ENCODE peak calls at places on chromosomes 3 and 15, in six cellular contexts. One of them, this sample, is unnamed.

GRCh38 chr3:62366093-62366419 is 7.3 kb downstream of the FEZF2 start:
- DNase-seq in nephron progenitor cell: no peak
- DNase-seq in ELR: no peak
- DNase-seq in activated CD4-positive, CD25-positive, alpha-beta regulatory T cell: no peak
- DNase-seq in non-pigmented ciliary epithelial cell: no peak
- DNase-seq in NCI-H1436: no peak
- DNase-seq in this sample: no peak

GRCh38 chr3:7484636-7485035 is 623.7 kb downstream of the GRM7 start:
- DNase-seq in nephron progenitor cell: no peak
- DNase-seq in ELR: no peak
- DNase-seq in activated CD4-positive, CD25-positive, alpha-beta regulatory T cell: no peak
- DNase-seq in non-pigmented ciliary epithelial cell: no peak
- DNase-seq in NCI-H1436: no peak
- DNase-seq in this sample: no peak

GRCh38 chr3:136505676-136506075 is 246.5 kb downstream of the STAG1 start:
- DNase-seq in nephron progenitor cell: no peak
- DNase-seq in ELR: no peak
- DNase-seq in activated CD4-positive, CD25-positive, alpha-beta regulatory T cell: no peak
- DNase-seq in non-pigmented ciliary epithelial cell: no peak
- DNase-seq in NCI-H1436: no peak
- DNase-seq in this sample: no peak

GRCh38 chr3:98657429-98657828 is 64.0 kb upstream of the CPOX start:
- DNase-seq in nephron progenitor cell: peak; percentile 43
- DNase-seq in ELR: peak; percentile 15
- DNase-seq in activated CD4-positive, CD25-positive, alpha-beta regulatory T cell: no peak
- DNase-seq in non-pigmented ciliary epithelial cell: no peak
- DNase-seq in NCI-H1436: no peak
- DNase-seq in this sample: peak; percentile 80

GRCh38 chr3:157700405-157700804 is 197.2 kb upstream of the VEPH1 start:
- DNase-seq in nephron progenitor cell: no peak
- DNase-seq in ELR: peak; percentile 29
- DNase-seq in activated CD4-positive, CD25-positive, alpha-beta regulatory T cell: no peak
- DNase-seq in non-pigmented ciliary epithelial cell: no peak
- DNase-seq in NCI-H1436: no peak
- DNase-seq in this sample: no peak

GRCh38 chr15:29065571-29065970 is 179.8 kb downstream of the APBA2 start:
- DNase-seq in nephron progenitor cell: no peak
- DNase-seq in ELR: no peak
- DNase-seq in activated CD4-positive, CD25-positive, alpha-beta regulatory T cell: no peak
- DNase-seq in non-pigmented ciliary epithelial cell: no peak
- DNase-seq in NCI-H1436: no peak
- DNase-seq in this sample: no peak

GRCh38 chr15:26212109-26212508 is 349.0 kb upstream of the ATP10A start:
- DNase-seq in nephron progenitor cell: no peak
- DNase-seq in ELR: no peak
- DNase-seq in activated CD4-positive, CD25-positive, alpha-beta regulatory T cell: no peak
- DNase-seq in non-pigmented ciliary epithelial cell: no peak
- DNase-seq in NCI-H1436: no peak
- DNase-seq in this sample: no peak

GRCh38 chr3:127718916-127719290 is 46.2 kb downstream of the ABTB1 start:
- DNase-seq in nephron progenitor cell: no peak
- DNase-seq in ELR: no peak
- DNase-seq in activated CD4-positive, CD25-positive, alpha-beta regulatory T cell: no peak
- DNase-seq in non-pigmented ciliary epithelial cell: no peak
- DNase-seq in NCI-H1436: no peak
- DNase-seq in this sample: no peak

GRCh38 chr3:43540625-43541024 is 81.2 kb downstream of the ANO10 start:
- DNase-seq in nephron progenitor cell: no peak
- DNase-seq in ELR: no peak
- DNase-seq in activated CD4-positive, CD25-positive, alpha-beta regulatory T cell: no peak
- DNase-seq in non-pigmented ciliary epithelial cell: no peak
- DNase-seq in NCI-H1436: no peak
- DNase-seq in this sample: no peak

GRCh38 chr3:46909535-46910161 is 32.1 kb downstream of the PTH1R start:
- DNase-seq in nephron progenitor cell: peak; percentile 91
- DNase-seq in ELR: peak; percentile 91
- DNase-seq in activated CD4-positive, CD25-positive, alpha-beta regulatory T cell: peak; percentile 59
- DNase-seq in non-pigmented ciliary epithelial cell: peak; percentile 50
- DNase-seq in NCI-H1436: peak; percentile 68
- DNase-seq in this sample: peak; percentile 91

GRCh38 chr15:66898656-66899402 is 166.6 kb upstream of the SMAD3 start:
- DNase-seq in nephron progenitor cell: no peak
- DNase-seq in ELR: no peak
- DNase-seq in activated CD4-positive, CD25-positive, alpha-beta regulatory T cell: no peak
- DNase-seq in non-pigmented ciliary epithelial cell: no peak
- DNase-seq in NCI-H1436: no peak
- DNase-seq in this sample: no peak

GRCh38 chr15:74917676-74918075 is 11.0 kb upstream of the FAM219B start:
- DNase-seq in nephron progenitor cell: no peak
- DNase-seq in ELR: no peak
- DNase-seq in activated CD4-positive, CD25-positive, alpha-beta regulatory T cell: no peak
- DNase-seq in non-pigmented ciliary epithelial cell: no peak
- DNase-seq in NCI-H1436: no peak
- DNase-seq in this sample: no peak

GRCh38 chr3:124774305-124774673 is 44.0 kb downstream of the UMPS start:
- DNase-seq in nephron progenitor cell: peak; percentile 28
- DNase-seq in ELR: peak; percentile 84
- DNase-seq in activated CD4-positive, CD25-positive, alpha-beta regulatory T cell: no peak
- DNase-seq in non-pigmented ciliary epithelial cell: peak; percentile 31
- DNase-seq in NCI-H1436: no peak
- DNase-seq in this sample: no peak

GRCh38 chr3:34258271-34259015 is 460.0 kb downstream of the PDCD6IP start:
- DNase-seq in nephron progenitor cell: no peak
- DNase-seq in ELR: no peak
- DNase-seq in activated CD4-positive, CD25-positive, alpha-beta regulatory T cell: no peak
- DNase-seq in non-pigmented ciliary epithelial cell: no peak
- DNase-seq in NCI-H1436: no peak
- DNase-seq in this sample: no peak

GRCh38 chr15:60605879-60606304 is 127.0 kb upstream of the ICE2 start:
- DNase-seq in nephron progenitor cell: no peak
- DNase-seq in ELR: no peak
- DNase-seq in activated CD4-positive, CD25-positive, alpha-beta regulatory T cell: no peak
- DNase-seq in non-pigmented ciliary epithelial cell: peak; percentile 45
- DNase-seq in NCI-H1436: no peak
- DNase-seq in this sample: no peak

GRCh38 chr3:39000008-39000450 is 51.7 kb downstream of the SCN11A start:
- DNase-seq in nephron progenitor cell: no peak
- DNase-seq in ELR: peak; percentile 79
- DNase-seq in activated CD4-positive, CD25-positive, alpha-beta regulatory T cell: no peak
- DNase-seq in non-pigmented ciliary epithelial cell: no peak
- DNase-seq in NCI-H1436: no peak
- DNase-seq in this sample: peak; percentile 61

GRCh38 chr3:112136959-112137693 is 4.1 kb upstream of the GCSAM start:
- DNase-seq in nephron progenitor cell: peak; percentile 36
- DNase-seq in ELR: peak; percentile 49
- DNase-seq in activated CD4-positive, CD25-positive, alpha-beta regulatory T cell: no peak
- DNase-seq in non-pigmented ciliary epithelial cell: no peak
- DNase-seq in NCI-H1436: peak; percentile 66
- DNase-seq in this sample: peak; percentile 37

GRCh38 chr15:32641517-32642059 is at the start of gene SCG5:
- DNase-seq in nephron progenitor cell: peak; percentile 75
- DNase-seq in ELR: no peak
- DNase-seq in activated CD4-positive, CD25-positive, alpha-beta regulatory T cell: no peak
- DNase-seq in non-pigmented ciliary epithelial cell: no peak
- DNase-seq in NCI-H1436: peak; percentile 84
- DNase-seq in this sample: no peak

GRCh38 chr3:180744226-180744625 is 64.9 kb upstream of the CCDC39 start:
- DNase-seq in nephron progenitor cell: peak; percentile 4
- DNase-seq in ELR: no peak
- DNase-seq in activated CD4-positive, CD25-positive, alpha-beta regulatory T cell: no peak
- DNase-seq in non-pigmented ciliary epithelial cell: no peak
- DNase-seq in NCI-H1436: peak; percentile 99
- DNase-seq in this sample: no peak

GRCh38 chr15:61033938-61034792 is 194.9 kb downstream of the RORA start:
- DNase-seq in nephron progenitor cell: no peak
- DNase-seq in ELR: no peak
- DNase-seq in activated CD4-positive, CD25-positive, alpha-beta regulatory T cell: no peak
- DNase-seq in non-pigmented ciliary epithelial cell: no peak
- DNase-seq in NCI-H1436: no peak
- DNase-seq in this sample: no peak

GRCh38 chr3:187288176-187288893 is 3.2 kb downstream of the MASP1 start:
- DNase-seq in nephron progenitor cell: no peak
- DNase-seq in ELR: no peak
- DNase-seq in activated CD4-positive, CD25-positive, alpha-beta regulatory T cell: no peak
- DNase-seq in non-pigmented ciliary epithelial cell: no peak
- DNase-seq in NCI-H1436: no peak
- DNase-seq in this sample: no peak

GRCh38 chr15:99729327-99729726 is 3.9 kb downstream of the LYSMD4 start:
- DNase-seq in nephron progenitor cell: no peak
- DNase-seq in ELR: no peak
- DNase-seq in activated CD4-positive, CD25-positive, alpha-beta regulatory T cell: no peak
- DNase-seq in non-pigmented ciliary epithelial cell: no peak
- DNase-seq in NCI-H1436: no peak
- DNase-seq in this sample: no peak

GRCh38 chr3:99409961-99410360 is 228.4 kb upstream of the COL8A1 start:
- DNase-seq in nephron progenitor cell: no peak
- DNase-seq in ELR: no peak
- DNase-seq in activated CD4-positive, CD25-positive, alpha-beta regulatory T cell: no peak
- DNase-seq in non-pigmented ciliary epithelial cell: no peak
- DNase-seq in NCI-H1436: no peak
- DNase-seq in this sample: no peak

GRCh38 chr15:62439543-62440016 is 274.5 kb upstream of the C2CD4B start:
- DNase-seq in nephron progenitor cell: no peak
- DNase-seq in ELR: no peak
- DNase-seq in activated CD4-positive, CD25-positive, alpha-beta regulatory T cell: no peak
- DNase-seq in non-pigmented ciliary epithelial cell: no peak
- DNase-seq in NCI-H1436: no peak
- DNase-seq in this sample: no peak

GRCh38 chr3:123069021-123069381 is 2.2 kb downstream of the PDIA5 start:
- DNase-seq in nephron progenitor cell: no peak
- DNase-seq in ELR: no peak
- DNase-seq in activated CD4-positive, CD25-positive, alpha-beta regulatory T cell: no peak
- DNase-seq in non-pigmented ciliary epithelial cell: no peak
- DNase-seq in NCI-H1436: no peak
- DNase-seq in this sample: no peak

GRCh38 chr15:51403072-51403878 is 61.8 kb downstream of the GLDN start:
- DNase-seq in nephron progenitor cell: peak; percentile 38
- DNase-seq in ELR: peak; percentile 48
- DNase-seq in activated CD4-positive, CD25-positive, alpha-beta regulatory T cell: no peak
- DNase-seq in non-pigmented ciliary epithelial cell: peak; percentile 22
- DNase-seq in NCI-H1436: no peak
- DNase-seq in this sample: peak; percentile 47